ENCODE peak calls at places on chromosomes 1 and 21, in four cellular contexts. K, S, Z and D are unnamed samples.

GRCh38 chr1:223062177-223062576 is 80.9 kb downstream of the TLR5 start:
- DNase-seq in S (no peak), Z (no peak), K (no peak), D (no peak)

GRCh38 chr1:60835649-60836048 is 246.7 kb upstream of the NFIA start:
- DNase-seq in K (no peak), Z (no peak), S (no peak), D (no peak)

GRCh38 chr1:93738075-93738622 is 56.5 kb upstream of the BCAR3 start:
- DNase-seq in K (peak), Z (no peak), S (no peak), D (no peak)

GRCh38 chr1:163094182-163094581 is 25.0 kb downstream of the RGS4 start:
- DNase-seq in K (no peak), Z (no peak), S (no peak), D (no peak)

GRCh38 chr1:26336477-26337205 is 17.3 kb downstream of the CRYBG2 start:
- DNase-seq in Z (no peak), S (peak), K (no peak), D (peak)

GRCh38 chr1:75725861-75726361 is 1.4 kb downstream of the ACADM start:
- DNase-seq in Z (no peak), K (no peak), S (no peak), D (no peak)

GRCh38 chr21:46153259-46154154 is 1.9 kb downstream of the FTCD start:
- DNase-seq in S (peak), Z (peak), K (peak), D (peak)

GRCh38 chr1:6603424-6603850 is 768 bp upstream of the KLHL21 start:
- DNase-seq in Z (peak), S (peak), K (peak), D (no peak)

GRCh38 chr1:211975152-211975941 is 60.0 kb downstream of the INTS7 start:
- DNase-seq in S (no peak), Z (no peak), K (no peak), D (no peak)
- H3K27ac ChIP-seq in S (peak), Z (peak), K (no peak), D (no peak)

GRCh38 chr1:164589408-164589807 is 30.4 kb downstream of the PBX1 start:
- DNase-seq in Z (no peak), K (no peak), S (no peak), D (no peak)
- H3K27ac ChIP-seq in Z (peak), K (no peak), S (peak), D (no peak)

GRCh38 chr1:112454316-112454715 is 54.4 kb upstream of the WNT2B start:
- DNase-seq in Z (no peak), S (no peak), K (no peak), D (no peak)
- H3K27ac ChIP-seq in Z (no peak), S (no peak), K (no peak), D (no peak)

GRCh38 chr1:220092694-220093093 is 1.2 kb upstream of the IARS2 start:
- DNase-seq in S (no peak), K (no peak), Z (no peak), D (no peak)
- H3K27ac ChIP-seq in S (no peak), K (no peak), Z (no peak), D (no peak)

GRCh38 chr1:173474097-173474779 is 2.9 kb upstream of the PRDX6 start:
- DNase-seq in K (peak), S (no peak), Z (no peak), D (no peak)
- H3K27ac ChIP-seq in K (no peak), S (peak), Z (peak), D (peak)

GRCh38 chr1:30824736-30825429 is 67.3 kb upstream of the LAPTM5 start:
- DNase-seq in Z (no peak), S (no peak), K (no peak), D (no peak)

GRCh38 chr1:30822006-30822405 is 64.4 kb upstream of the LAPTM5 start:
- DNase-seq in S (no peak), Z (no peak), K (no peak), D (no peak)

GRCh38 chr1:30823627-30823968 is 66.0 kb upstream of the LAPTM5 start:
- DNase-seq in K (no peak), S (no peak), Z (no peak), D (no peak)

GRCh38 chr1:30823969-30824735 is 66.6 kb upstream of the LAPTM5 start:
- DNase-seq in K (peak), S (peak), Z (peak), D (peak)

GRCh38 chr1:30822966-30823581 is 65.5 kb upstream of the LAPTM5 start:
- DNase-seq in Z (no peak), S (no peak), K (no peak), D (no peak)
- H3K27ac ChIP-seq in Z (peak), S (peak), K (peak), D (no peak)

GRCh38 chr1:29360768-29361167 is 124.4 kb downstream of the PTPRU start:
- DNase-seq in Z (no peak), S (no peak), K (no peak), D (no peak)
- H3K27ac ChIP-seq in Z (no peak), S (no peak), K (no peak), D (no peak)

GRCh38 chr1:42319128-42319851 is 15.7 kb downstream of the FOXJ3 start:
- DNase-seq in Z (no peak), S (no peak), K (no peak), D (no peak)
- H3K27ac ChIP-seq in Z (peak), S (peak), K (no peak), D (no peak)

GRCh38 chr1:154178006-154178405 is 13.9 kb downstream of the TPM3 start:
- DNase-seq in Z (no peak), K (no peak), S (no peak), D (no peak)
- H3K27ac ChIP-seq in Z (no peak), K (no peak), S (no peak), D (peak)